ENCODE peak calls at places on chromosomes 13 and 19, in five cellular contexts. One of them, this sample, is unnamed.

GRCh38 chr13:110179858-110180156 is 127.2 kb downstream of the COL4A1 start:
- DNase-seq in cardiac fibroblast: no peak
- DNase-seq in OCI-LY7: no peak
- DNase-seq in HFF-Myc: no peak
- DNase-seq in brain microvascular endothelial cell: no peak
- DNase-seq in this sample: no peak

GRCh38 chr19:42555317-42555716 is 27.0 kb upstream of the CEACAM1 start:
- DNase-seq in OCI-LY7: no peak
- DNase-seq in brain microvascular endothelial cell: no peak
- DNase-seq in cardiac fibroblast: no peak
- DNase-seq in HFF-Myc: no peak
- DNase-seq in this sample: no peak

GRCh38 chr13:21106089-21106488 is 44.7 kb upstream of the LATS2 start:
- DNase-seq in brain microvascular endothelial cell: peak; percentile 20
- DNase-seq in OCI-LY7: no peak
- DNase-seq in cardiac fibroblast: peak; percentile 66
- DNase-seq in HFF-Myc: peak; percentile 22
- DNase-seq in this sample: peak; percentile 17

GRCh38 chr19:55082023-55082851 is 6.6 kb downstream of the EPS8L1 start:
- DNase-seq in OCI-LY7: peak; percentile 79
- DNase-seq in HFF-Myc: no peak
- DNase-seq in cardiac fibroblast: peak; percentile 54
- DNase-seq in brain microvascular endothelial cell: peak; percentile 57
- DNase-seq in this sample: no peak

GRCh38 chr13:52711277-52711676 is 28.3 kb downstream of the CNMD start:
- DNase-seq in cardiac fibroblast: no peak
- DNase-seq in HFF-Myc: peak; percentile 10
- DNase-seq in brain microvascular endothelial cell: no peak
- DNase-seq in OCI-LY7: no peak
- DNase-seq in this sample: no peak

GRCh38 chr13:100176781-100177389 is 88.0 kb downstream of the PCCA start:
- DNase-seq in brain microvascular endothelial cell: peak; percentile 58
- DNase-seq in OCI-LY7: no peak
- DNase-seq in HFF-Myc: peak; percentile 12
- DNase-seq in cardiac fibroblast: peak; percentile 83
- DNase-seq in this sample: peak; percentile 56

GRCh38 chr13:106802917-106803316 is 235.0 kb upstream of the ARGLU1 start:
- DNase-seq in brain microvascular endothelial cell: no peak
- DNase-seq in cardiac fibroblast: no peak
- DNase-seq in OCI-LY7: no peak
- DNase-seq in HFF-Myc: no peak
- DNase-seq in this sample: no peak

GRCh38 chr19:47187797-47188196 is 43.2 kb downstream of the BBC3 start:
- DNase-seq in cardiac fibroblast: no peak
- DNase-seq in brain microvascular endothelial cell: no peak
- DNase-seq in HFF-Myc: no peak
- DNase-seq in OCI-LY7: no peak
- DNase-seq in this sample: no peak

GRCh38 chr13:79562557-79562956 is 81.6 kb downstream of the NDFIP2 start:
- DNase-seq in HFF-Myc: no peak
- DNase-seq in brain microvascular endothelial cell: no peak
- DNase-seq in OCI-LY7: no peak
- DNase-seq in cardiac fibroblast: no peak
- DNase-seq in this sample: no peak

GRCh38 chr19:6413291-6413690 is 11.3 kb downstream of the KHSRP start:
- DNase-seq in HFF-Myc: no peak
- DNase-seq in OCI-LY7: no peak
- DNase-seq in brain microvascular endothelial cell: no peak
- DNase-seq in cardiac fibroblast: no peak
- DNase-seq in this sample: no peak

GRCh38 chr19:10254244-10254643 is 2.2 kb downstream of the MRPL4 start:
- DNase-seq in cardiac fibroblast: no peak
- DNase-seq in brain microvascular endothelial cell: no peak
- DNase-seq in HFF-Myc: no peak
- DNase-seq in OCI-LY7: no peak
- DNase-seq in this sample: no peak

GRCh38 chr13:89113744-89114143 is 1442.6 kb downstream of the SLITRK5 start:
- DNase-seq in brain microvascular endothelial cell: no peak
- DNase-seq in HFF-Myc: no peak
- DNase-seq in cardiac fibroblast: no peak
- DNase-seq in OCI-LY7: no peak
- DNase-seq in this sample: no peak

GRCh38 chr13:89115307-89115706 is 1444.1 kb downstream of the SLITRK5 start:
- DNase-seq in OCI-LY7: no peak
- DNase-seq in HFF-Myc: no peak
- DNase-seq in cardiac fibroblast: no peak
- DNase-seq in brain microvascular endothelial cell: no peak
- DNase-seq in this sample: no peak
- TF ChIP-seq CTCF in OCI-LY7: peak; percentile 81
- TF ChIP-seq CTCF in HFF-Myc: no peak
- TF ChIP-seq CTCF in cardiac fibroblast: no peak
- TF ChIP-seq CTCF in brain microvascular endothelial cell: peak; percentile 26
- TF ChIP-seq CTCF in this sample: peak; percentile 13

DNA sequence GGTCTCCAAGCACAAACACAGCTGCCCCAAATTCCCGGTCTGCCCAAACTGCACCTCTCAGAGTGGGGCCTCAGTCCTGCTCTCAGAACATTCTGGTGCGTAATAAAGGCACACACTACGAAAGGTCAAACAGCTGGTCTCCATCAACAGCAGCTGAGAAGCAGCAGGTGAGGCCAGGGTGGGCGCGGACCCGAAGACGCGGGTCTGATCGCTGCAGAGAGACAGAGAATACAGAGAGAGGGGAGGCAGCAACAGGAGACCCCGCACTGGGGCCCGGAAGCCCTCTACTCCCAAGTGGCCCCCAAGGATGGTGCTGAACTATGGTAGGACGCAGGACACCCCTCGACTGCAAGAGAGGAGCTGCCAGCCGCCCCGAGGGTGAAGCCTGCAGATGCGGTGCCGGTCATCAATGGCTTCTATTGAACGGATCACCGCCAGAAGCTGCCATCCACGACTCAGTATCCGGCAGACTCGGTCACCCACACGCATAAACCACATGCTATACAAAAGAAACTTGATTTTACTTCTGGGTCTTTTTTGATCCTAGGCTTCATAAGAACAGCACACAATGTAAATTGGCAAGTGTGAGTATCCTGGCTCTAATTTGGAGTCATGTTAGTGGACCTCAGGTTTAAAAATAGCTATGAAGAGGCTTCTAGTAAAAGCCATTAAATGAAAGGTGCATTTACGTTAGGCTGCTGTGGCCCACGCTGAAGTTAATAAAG is 33.4 kb downstream of the STK24 start:
- DNase-seq in cardiac fibroblast: no peak
- DNase-seq in OCI-LY7: no peak
- DNase-seq in HFF-Myc: no peak
- DNase-seq in brain microvascular endothelial cell: no peak
- DNase-seq in this sample: no peak
- H3K4me3 ChIP-seq in cardiac fibroblast: no peak overlapping the region
- H3K4me3 ChIP-seq in OCI-LY7: no peak overlapping the region
- H3K4me3 ChIP-seq in HFF-Myc: no peak overlapping the region
- H3K4me3 ChIP-seq in brain microvascular endothelial cell: no peak overlapping the region
- H3K4me3 ChIP-seq in this sample: no peak overlapping the region

DNA sequence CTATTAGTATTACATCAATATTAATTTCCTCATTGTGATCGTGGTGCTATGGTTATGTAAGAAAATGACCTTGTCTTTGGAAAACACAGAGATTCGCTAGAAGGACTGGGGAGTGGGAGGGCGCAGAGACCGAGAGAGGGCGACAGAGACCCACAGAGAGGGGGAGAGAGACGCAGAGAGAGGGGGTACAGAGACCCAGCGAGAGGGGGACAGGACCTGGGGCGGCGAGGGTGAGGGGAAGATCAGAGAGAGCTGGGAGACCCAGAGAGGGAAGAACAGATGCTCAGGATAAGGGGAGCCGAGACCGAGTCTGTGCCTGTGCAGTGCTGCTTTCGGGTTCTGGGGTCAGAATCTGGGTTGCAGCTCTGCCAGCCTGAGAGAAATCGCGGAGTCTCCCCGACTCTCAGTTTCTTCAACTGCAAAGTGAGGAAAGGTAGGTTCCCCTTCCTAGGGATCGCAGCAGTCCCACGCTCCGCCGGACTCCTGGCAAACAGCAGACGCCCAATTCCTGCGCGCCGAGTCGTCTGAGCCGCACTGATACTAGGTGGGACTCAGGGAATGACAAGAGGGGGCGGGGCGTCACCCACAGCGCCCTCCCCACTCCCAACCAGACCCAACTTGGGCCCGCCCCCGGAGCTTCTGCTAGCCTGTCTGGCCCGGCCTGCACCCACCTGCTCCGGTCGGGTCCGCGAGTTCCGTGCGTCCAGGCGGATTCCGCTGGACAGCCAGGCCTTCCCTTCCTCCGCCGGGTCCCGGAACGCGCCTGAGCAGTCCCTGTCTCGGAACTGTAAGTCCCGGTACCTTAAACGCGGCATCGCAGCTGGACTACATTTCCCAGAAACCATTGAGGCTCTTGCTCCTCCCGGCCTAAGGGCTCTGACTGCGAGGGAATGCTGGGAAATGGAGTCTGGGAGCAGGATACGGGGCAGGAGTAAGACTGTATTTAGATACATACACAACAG is 15.3 kb downstream of the IZUMO2 start:
- DNase-seq in HFF-Myc: peak; percentile 40
- DNase-seq in cardiac fibroblast: peak; percentile 96
- DNase-seq in brain microvascular endothelial cell: peak; percentile 83
- DNase-seq in OCI-LY7: peak; percentile 25
- DNase-seq in this sample: peak; percentile 61
- TF ChIP-seq CTCF in HFF-Myc: peak; percentile 43
- TF ChIP-seq CTCF in cardiac fibroblast: peak; percentile 39
- TF ChIP-seq CTCF in brain microvascular endothelial cell: peak; percentile 60
- TF ChIP-seq CTCF in OCI-LY7: peak; percentile 21
- TF ChIP-seq CTCF in this sample: peak; percentile 75

GRCh38 chr13:31111136-31111535 is 50.6 kb downstream of the HSPH1 start:
- DNase-seq in HFF-Myc: no peak
- DNase-seq in OCI-LY7: no peak
- DNase-seq in brain microvascular endothelial cell: peak; percentile 7
- DNase-seq in cardiac fibroblast: peak; percentile 23
- DNase-seq in this sample: no peak
- H3K4me3 ChIP-seq in HFF-Myc: no peak overlapping the region
- H3K4me3 ChIP-seq in OCI-LY7: no peak overlapping the region
- H3K4me3 ChIP-seq in brain microvascular endothelial cell: no peak overlapping the region
- H3K4me3 ChIP-seq in cardiac fibroblast: no peak overlapping the region
- H3K4me3 ChIP-seq in this sample: no peak overlapping the region

DNA sequence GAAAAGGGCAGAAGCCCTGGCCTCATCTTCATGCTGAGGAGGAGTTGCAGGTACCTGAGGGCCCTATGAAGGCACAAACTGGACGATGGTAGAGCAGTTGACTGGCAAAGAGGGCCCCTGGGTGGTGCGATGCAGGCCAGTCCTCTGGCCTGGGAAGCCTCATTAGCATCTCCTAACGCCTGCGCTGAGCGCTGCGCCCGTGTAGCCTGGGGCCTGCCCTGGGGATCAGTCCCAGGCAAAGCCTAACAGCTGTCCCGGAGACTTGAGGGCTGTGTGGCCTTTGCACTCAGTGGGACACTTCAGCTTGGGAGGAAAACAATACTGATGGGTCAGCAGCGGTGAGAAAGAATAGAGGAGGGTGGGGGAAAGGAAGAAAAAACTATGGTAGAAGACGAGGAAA is 187.7 kb downstream of the RAP2A start:
- DNase-seq in HFF-Myc: no peak
- DNase-seq in OCI-LY7: no peak
- DNase-seq in brain microvascular endothelial cell: no peak
- DNase-seq in cardiac fibroblast: no peak
- DNase-seq in this sample: no peak
- TF ChIP-seq CTCF in HFF-Myc: no peak
- TF ChIP-seq CTCF in OCI-LY7: no peak
- TF ChIP-seq CTCF in brain microvascular endothelial cell: no peak
- TF ChIP-seq CTCF in cardiac fibroblast: no peak
- TF ChIP-seq CTCF in this sample: no peak

GRCh38 chr19:39240421-39240820 is 4.4 kb downstream of the IFNL3 start:
- DNase-seq in OCI-LY7: no peak
- DNase-seq in brain microvascular endothelial cell: no peak
- DNase-seq in HFF-Myc: no peak
- DNase-seq in cardiac fibroblast: no peak
- DNase-seq in this sample: no peak

GRCh38 chr19:39236527-39236926 is 8.3 kb downstream of the IFNL3 start:
- DNase-seq in OCI-LY7: no peak
- DNase-seq in cardiac fibroblast: no peak
- DNase-seq in HFF-Myc: no peak
- DNase-seq in brain microvascular endothelial cell: no peak
- DNase-seq in this sample: no peak

GRCh38 chr19:39238209-39238608 is 6.6 kb downstream of the IFNL3 start:
- DNase-seq in brain microvascular endothelial cell: no peak
- DNase-seq in OCI-LY7: no peak
- DNase-seq in HFF-Myc: no peak
- DNase-seq in cardiac fibroblast: no peak
- DNase-seq in this sample: no peak

GRCh38 chr19:39238944-39239343 is 5.9 kb downstream of the IFNL3 start:
- DNase-seq in OCI-LY7: no peak
- DNase-seq in HFF-Myc: no peak
- DNase-seq in brain microvascular endothelial cell: no peak
- DNase-seq in cardiac fibroblast: no peak
- DNase-seq in this sample: no peak

DNA sequence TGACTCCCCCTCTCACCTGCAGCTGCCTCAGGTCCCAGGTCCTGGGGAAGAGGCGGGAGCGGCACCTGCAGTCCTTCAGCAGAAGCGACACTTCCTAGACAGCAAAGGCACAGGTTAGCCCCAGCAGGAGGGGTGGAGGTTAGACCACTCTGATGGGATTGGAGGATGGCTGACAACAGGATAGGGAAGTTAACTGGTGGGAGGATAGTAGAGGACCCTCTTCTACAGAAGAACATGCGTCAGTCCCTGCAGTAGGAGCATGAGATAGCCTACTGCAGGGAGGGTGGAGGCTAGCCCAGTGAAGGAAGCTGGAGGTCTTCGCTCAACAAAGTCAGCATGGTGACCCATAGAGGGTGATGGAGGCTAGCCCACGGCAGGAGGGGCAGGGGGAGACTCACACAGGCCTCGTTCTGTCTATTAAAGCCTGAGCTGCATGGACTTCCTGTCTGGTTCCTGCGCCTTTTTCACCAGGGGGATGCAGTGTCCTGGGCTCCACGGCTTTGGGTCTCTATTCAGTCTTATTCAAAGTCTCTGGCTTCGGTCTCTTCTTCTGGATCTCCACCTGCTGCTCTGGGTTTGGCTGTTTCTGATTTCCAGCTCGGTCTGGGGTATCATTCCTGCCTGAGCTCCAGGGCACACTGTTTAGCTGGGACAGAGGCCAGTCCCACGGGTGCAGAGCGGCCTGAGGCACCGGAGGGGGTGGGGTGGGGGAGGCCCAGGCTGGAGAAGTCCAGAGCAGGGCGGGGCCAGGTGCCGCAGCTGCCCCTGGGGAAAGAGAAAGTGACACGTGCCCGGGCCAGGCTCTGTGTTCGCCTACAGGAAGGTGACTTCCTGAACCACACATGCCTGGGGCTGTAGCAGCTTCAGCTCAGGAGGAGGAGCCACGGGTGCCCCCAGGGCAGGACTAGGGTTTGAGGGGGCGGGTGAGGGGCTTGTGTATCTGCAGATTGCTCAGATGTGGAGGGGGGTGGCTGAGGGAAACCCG is 7.3 kb downstream of the IFNL3 start:
- DNase-seq in cardiac fibroblast: no peak
- DNase-seq in HFF-Myc: no peak
- DNase-seq in OCI-LY7: peak; percentile 81
- DNase-seq in brain microvascular endothelial cell: no peak
- DNase-seq in this sample: no peak
- H3K4me3 ChIP-seq in cardiac fibroblast: no peak overlapping the region
- H3K4me3 ChIP-seq in HFF-Myc: no peak overlapping the region
- H3K4me3 ChIP-seq in OCI-LY7: peak overlapping the region; percentile 26
- H3K4me3 ChIP-seq in brain microvascular endothelial cell: no peak overlapping the region
- H3K4me3 ChIP-seq in this sample: no peak overlapping the region

GRCh38 chr13:60627071-60627686 is 230.2 kb downstream of the TDRD3 start:
- DNase-seq in cardiac fibroblast: peak; percentile 52
- DNase-seq in brain microvascular endothelial cell: peak; percentile 15
- DNase-seq in OCI-LY7: peak; percentile 37
- DNase-seq in HFF-Myc: no peak
- DNase-seq in this sample: peak; percentile 65
- TF ChIP-seq CTCF in cardiac fibroblast: peak; percentile 73
- TF ChIP-seq CTCF in brain microvascular endothelial cell: peak; percentile 83
- TF ChIP-seq CTCF in OCI-LY7: peak; percentile 82
- TF ChIP-seq CTCF in HFF-Myc: peak; percentile 63
- TF ChIP-seq CTCF in this sample: peak; percentile 90

GRCh38 chr13:113151745-113152707 is 6.4 kb upstream of the PROZ start:
- DNase-seq in HFF-Myc: no peak
- DNase-seq in OCI-LY7: no peak
- DNase-seq in cardiac fibroblast: peak; percentile 43
- DNase-seq in brain microvascular endothelial cell: peak; percentile 44
- DNase-seq in this sample: no peak
- H3K4me3 ChIP-seq in HFF-Myc: no peak overlapping the region
- H3K4me3 ChIP-seq in OCI-LY7: no peak overlapping the region
- H3K4me3 ChIP-seq in cardiac fibroblast: no peak overlapping the region
- H3K4me3 ChIP-seq in brain microvascular endothelial cell: peak overlapping the region; percentile 3
- H3K4me3 ChIP-seq in this sample: no peak overlapping the region